ENCODE peak calls at places on chromosomes 11 and 22, in four cellular contexts. K is WTC11; D is stimulated activated naive B cell treated with anti-CD40 and anti-IgM and Interleukin-4, amounts not matched to agents 10 μg/mL and 1 μg/mL and 100 μg/mL, for 72 hours; V is HTR-8/SVneo. B is an unnamed sample.

GRCh38 chr11:121670792-121671275 is 218.1 kb upstream of the SORL1-AS1 start:
- DNase-seq in K (no peak), D (no peak), V (no peak), B (no peak)

GRCh38 chr22:37663521-37664140 is 5.1 kb downstream of the PDXP start:
- DNase-seq in K (no peak), D (no peak), V (no peak), B (no peak)

GRCh38 chr11:85643255-85643654 is 4.5 kb upstream of the TMEM126A start:
- DNase-seq in K (no peak), D (no peak), V (no peak), B (no peak)

GRCh38 chr22:47193606-47194316 is 431.3 kb downstream of the TBC1D22A start:
- DNase-seq in K (no peak), D (no peak), V (no peak), B (no peak)

GRCh38 chr11:130068986-130069683 is 559 bp upstream of the APLP2 start:
- DNase-seq in K (peak; percentile 46), D (no peak), V (peak; percentile 63), B (peak; percentile 64)

GRCh38 chr22:36374603-36375024 is 13.2 kb downstream of the MYH9 start:
- DNase-seq in K (no peak), D (no peak), V (no peak), B (no peak)

GRCh38 chr11:103220133-103220532 is 110.9 kb downstream of the DYNC2H1 start:
- DNase-seq in K (no peak), D (no peak), V (no peak), B (no peak)

GRCh38 chr11:70614034-70614681 is 215.8 kb downstream of the CTTN start:
- DNase-seq in K (no peak), D (no peak), V (no peak), B (no peak)

GRCh38 chr11:121212696-121213567 is 79.6 kb upstream of the SC5D start:
- DNase-seq in K (no peak), D (no peak), V (no peak), B (no peak)

GRCh38 chr11:119483341-119483880 is 60.4 kb upstream of the THY1 start:
- DNase-seq in K (no peak), D (no peak), V (no peak), B (no peak)

GRCh38 chr11:128411812-128412211 is 175.5 kb downstream of the ETS1 start:
- DNase-seq in K (no peak), D (no peak), V (no peak), B (no peak)

GRCh38 chr11:128420943-128421342 is 166.4 kb downstream of the ETS1 start:
- DNase-seq in K (no peak), D (no peak), V (no peak), B (no peak)

GRCh38 chr11:94774345-94774744 is 6.2 kb downstream of the AMOTL1 start:
- DNase-seq in K (no peak), D (no peak), V (no peak), B (no peak)

GRCh38 chr11:62444271-62444833 is 25.5 kb downstream of the SCGB1A1 start:
- DNase-seq in K (peak; percentile 41), D (peak; percentile 50), V (no peak), B (peak; percentile 74)

GRCh38 chr11:21625982-21626381 is 566.9 kb upstream of the ANO5 start:
- DNase-seq in K (no peak), D (no peak), V (no peak), B (no peak)

GRCh38 chr11:22635689-22636088 is 10.1 kb upstream of the FANCF start:
- DNase-seq in K (no peak), D (no peak), V (no peak), B (no peak)

GRCh38 chr11:123228489-123229163 is 33.6 kb upstream of the CLMP start:
- DNase-seq in K (no peak), D (no peak), V (no peak), B (no peak)

GRCh38 chr22:44963055-44963454 is 46.8 kb downstream of the PHF21B start:
- DNase-seq in K (no peak), D (no peak), V (no peak), B (no peak)

GRCh38 chr11:102139081-102139498 is 28.8 kb downstream of the YAP1 start:
- DNase-seq in K (no peak), D (no peak), V (peak; percentile 56), B (peak; percentile 37)

GRCh38 chr11:6468712-6469495 is 4.8 kb downstream of the TRIM3 start:
- DNase-seq in K (peak; percentile 96), D (peak; percentile 58), V (peak; percentile 79), B (peak; percentile 39)

GRCh38 chr11:85118151-85118550 is 509.0 kb downstream of the DLG2 start:
- DNase-seq in K (no peak), D (no peak), V (no peak), B (no peak)

GRCh38 chr11:33779849-33780528 is 5.7 kb upstream of the FBXO3 start:
- DNase-seq in K (no peak), D (no peak), V (peak; percentile 17), B (peak; percentile 62)

GRCh38 chr11:126357969-126358762 is 2.7 kb downstream of the ST3GAL4 start:
- DNase-seq in K (no peak), D (no peak), V (no peak), B (no peak)

GRCh38 chr11:75338516-75339218 is 12.8 kb downstream of the ARRB1 start:
- DNase-seq in K (no peak), D (no peak), V (no peak), B (no peak)

GRCh38 chr11:11510939-11511338 is 110.9 kb downstream of the GALNT18 start:
- DNase-seq in K (no peak), D (no peak), V (no peak), B (no peak)

GRCh38 chr11:119764108-119764874 is 35.3 kb upstream of the NECTIN1 start:
- DNase-seq in K (no peak), D (no peak), V (no peak), B (no peak)

GRCh38 chr11:11427185-11427944 is 74.3 kb upstream of the CSNK2A3 start:
- DNase-seq in K (no peak), D (no peak), V (no peak), B (no peak)

GRCh38 chr11:64007629-64008282 is 21.5 kb downstream of the OTUB1 start:
- DNase-seq in K (peak; percentile 64), D (no peak), V (no peak), B (no peak)

GRCh38 chr11:63918576-63919171 is 1.7 kb upstream of the RCOR2 start:
- DNase-seq in K (peak; percentile 44), D (no peak), V (no peak), B (no peak)

GRCh38 chr11:7170431-7170830 is 81.3 kb upstream of the SYT9 start:
- DNase-seq in K (no peak), D (no peak), V (no peak), B (no peak)

GRCh38 chr22:23401111-23401909 is 178.8 kb downstream of the IGLL1 start:
- DNase-seq in K (peak; percentile 8), D (no peak), V (peak; percentile 28), B (peak; percentile 96)

GRCh38 chr11:106956887-106957505 is 61.3 kb downstream of the GUCY1A2 start:
- DNase-seq in K (peak; percentile 65), D (no peak), V (no peak), B (no peak)

GRCh38 chr11:57493507-57494503 is 21.7 kb downstream of the SLC43A1 start:
- DNase-seq in K (peak; percentile 95), D (peak; percentile 33), V (peak; percentile 48), B (no peak)

GRCh38 chr11:123590296-123590912 is 64.0 kb downstream of the SCN3B start:
- DNase-seq in K (no peak), D (no peak), V (peak; percentile 24), B (peak; percentile 3)

GRCh38 chr11:34302046-34302921 is 55.5 kb downstream of the ABTB2 start:
- DNase-seq in K (no peak), D (peak; percentile 3), V (peak; percentile 83), B (peak; percentile 79)

GRCh38 chr11:92198276-92198675 is 26.3 kb upstream of the FAT3 start:
- DNase-seq in K (no peak), D (no peak), V (no peak), B (no peak)